ENCODE peak calls at places on chromosomes 7 and 10, in five cellular contexts. One of them, this sample, is unnamed.

GRCh38 chr7:151017953-151018420 is 6.3 kb downstream of the ATG9B start:
- DNase-seq in prostate gland: peak; percentile 41
- DNase-seq in tibial nerve: peak; percentile 63
- DNase-seq in stomach: peak; percentile 70
- DNase-seq in cardiac muscle cell: peak; percentile 57
- DNase-seq in this sample: no peak

GRCh38 chr7:44377681-44378421 is 52.5 kb upstream of the CAMK2B start:
- DNase-seq in prostate gland: no peak
- DNase-seq in tibial nerve: no peak
- DNase-seq in stomach: no peak
- DNase-seq in cardiac muscle cell: no peak
- DNase-seq in this sample: no peak

GRCh38 chr10:17115683-17116082 is 13.9 kb downstream of the CUBN start:
- DNase-seq in prostate gland: no peak
- DNase-seq in tibial nerve: no peak
- DNase-seq in stomach: no peak
- DNase-seq in cardiac muscle cell: peak; percentile 27
- DNase-seq in this sample: no peak

GRCh38 chr10:60414111-60414510 is 24.4 kb upstream of the ANK3 start:
- DNase-seq in prostate gland: no peak
- DNase-seq in tibial nerve: no peak
- DNase-seq in stomach: no peak
- DNase-seq in cardiac muscle cell: peak; percentile 31
- DNase-seq in this sample: no peak

GRCh38 chr7:36521911-36522310 is 132.2 kb downstream of the ANLN start:
- DNase-seq in prostate gland: no peak
- DNase-seq in tibial nerve: no peak
- DNase-seq in stomach: no peak
- DNase-seq in cardiac muscle cell: no peak
- DNase-seq in this sample: no peak

GRCh38 chr10:119233821-119234220 is 26.4 kb downstream of the GRK5 start:
- DNase-seq in prostate gland: no peak
- DNase-seq in tibial nerve: no peak
- DNase-seq in stomach: no peak
- DNase-seq in cardiac muscle cell: peak; percentile 67
- DNase-seq in this sample: no peak

GRCh38 chr10:18683427-18683826 is 24.2 kb downstream of the ARL5B start:
- DNase-seq in prostate gland: no peak
- DNase-seq in tibial nerve: no peak
- DNase-seq in stomach: no peak
- DNase-seq in cardiac muscle cell: peak; percentile 39
- DNase-seq in this sample: no peak

GRCh38 chr10:102413053-102413705 is 5.4 kb downstream of the PSD start:
- DNase-seq in prostate gland: no peak
- DNase-seq in tibial nerve: no peak
- DNase-seq in stomach: no peak
- DNase-seq in cardiac muscle cell: peak; percentile 43
- DNase-seq in this sample: no peak

GRCh38 chr10:3681642-3682554 is 103.1 kb downstream of the KLF6 start:
- DNase-seq in prostate gland: no peak
- DNase-seq in tibial nerve: no peak
- DNase-seq in stomach: no peak
- DNase-seq in cardiac muscle cell: no peak
- DNase-seq in this sample: no peak

GRCh38 chr7:36638586-36639265 is 85.6 kb downstream of the AOAH start:
- DNase-seq in prostate gland: no peak
- DNase-seq in tibial nerve: no peak
- DNase-seq in stomach: no peak
- DNase-seq in cardiac muscle cell: no peak
- DNase-seq in this sample: no peak

GRCh38 chr7:157140118-157140905 is 1.6 kb downstream of the UBE3C start:
- DNase-seq in prostate gland: no peak
- DNase-seq in tibial nerve: no peak
- DNase-seq in stomach: no peak
- DNase-seq in cardiac muscle cell: no peak
- DNase-seq in this sample: no peak

GRCh38 chr7:47085491-47086275 is 496.2 kb downstream of the TNS3 start:
- DNase-seq in prostate gland: no peak
- DNase-seq in tibial nerve: no peak
- DNase-seq in stomach: no peak
- DNase-seq in cardiac muscle cell: no peak
- DNase-seq in this sample: no peak

GRCh38 chr10:34405611-34406462 is 409.3 kb downstream of the PARD3 start:
- DNase-seq in prostate gland: no peak
- DNase-seq in tibial nerve: no peak
- DNase-seq in stomach: no peak
- DNase-seq in cardiac muscle cell: peak; percentile 50
- DNase-seq in this sample: no peak

GRCh38 chr7:28570113-28570969 is 158.0 kb downstream of the CREB5 start:
- DNase-seq in prostate gland: no peak
- DNase-seq in tibial nerve: no peak
- DNase-seq in stomach: no peak
- DNase-seq in cardiac muscle cell: no peak
- DNase-seq in this sample: no peak

GRCh38 chr7:12941512-12941911 is 254.1 kb downstream of the ARL4A start:
- DNase-seq in prostate gland: peak; percentile 84
- DNase-seq in tibial nerve: no peak
- DNase-seq in stomach: no peak
- DNase-seq in cardiac muscle cell: no peak
- DNase-seq in this sample: no peak

GRCh38 chr10:93826355-93826754 is 67.4 kb upstream of the SLC35G1 start:
- DNase-seq in prostate gland: no peak
- DNase-seq in tibial nerve: no peak
- DNase-seq in stomach: no peak
- DNase-seq in cardiac muscle cell: peak; percentile 8
- DNase-seq in this sample: no peak

GRCh38 chr10:14184841-14185500 is 145.8 kb downstream of the FRMD4A start:
- DNase-seq in prostate gland: peak; percentile 51
- DNase-seq in tibial nerve: no peak
- DNase-seq in stomach: no peak
- DNase-seq in cardiac muscle cell: peak; percentile 10
- DNase-seq in this sample: no peak

GRCh38 chr10:25661632-25662031 is 272.4 kb upstream of the MYO3A start:
- DNase-seq in prostate gland: no peak
- DNase-seq in tibial nerve: no peak
- DNase-seq in stomach: no peak
- DNase-seq in cardiac muscle cell: peak; percentile 28
- DNase-seq in this sample: no peak

GRCh38 chr10:79185796-79186374 is 117.1 kb downstream of the ZMIZ1 start:
- DNase-seq in prostate gland: no peak
- DNase-seq in tibial nerve: no peak
- DNase-seq in stomach: no peak
- DNase-seq in cardiac muscle cell: no peak
- DNase-seq in this sample: no peak
- H3K27ac ChIP-seq in prostate gland: peak overlapping the region; percentile 36
- H3K27ac ChIP-seq in tibial nerve: peak overlapping the region; percentile 49
- H3K27ac ChIP-seq in stomach: peak overlapping the region; percentile 67
- H3K27ac ChIP-seq in cardiac muscle cell: peak overlapping the region; percentile 95
- H3K27ac ChIP-seq in this sample: no peak overlapping the region

GRCh38 chr10:130878131-130878530 is 433.4 kb downstream of the TCERG1L start:
- DNase-seq in prostate gland: no peak
- DNase-seq in tibial nerve: no peak
- DNase-seq in stomach: no peak
- DNase-seq in cardiac muscle cell: no peak
- DNase-seq in this sample: no peak

GRCh38 chr10:130873636-130874035 is 437.9 kb downstream of the TCERG1L start:
- DNase-seq in prostate gland: no peak
- DNase-seq in tibial nerve: no peak
- DNase-seq in stomach: no peak
- DNase-seq in cardiac muscle cell: no peak
- DNase-seq in this sample: no peak

GRCh38 chr10:130877131-130877530 is 434.4 kb downstream of the TCERG1L start:
- DNase-seq in prostate gland: no peak
- DNase-seq in tibial nerve: no peak
- DNase-seq in stomach: no peak
- DNase-seq in cardiac muscle cell: no peak
- DNase-seq in this sample: no peak

GRCh38 chr10:130875897-130876472 is 435.5 kb downstream of the TCERG1L start:
- DNase-seq in prostate gland: no peak
- DNase-seq in tibial nerve: no peak
- DNase-seq in stomach: no peak
- DNase-seq in cardiac muscle cell: no peak
- DNase-seq in this sample: no peak

GRCh38 chr10:130875116-130875515 is 436.4 kb downstream of the TCERG1L start:
- DNase-seq in prostate gland: no peak
- DNase-seq in tibial nerve: no peak
- DNase-seq in stomach: no peak
- DNase-seq in cardiac muscle cell: no peak
- DNase-seq in this sample: no peak
- H3K4me3 ChIP-seq in prostate gland: no peak overlapping the region
- H3K4me3 ChIP-seq in tibial nerve: no peak overlapping the region
- H3K4me3 ChIP-seq in stomach: no peak overlapping the region
- H3K4me3 ChIP-seq in cardiac muscle cell: no peak overlapping the region
- H3K4me3 ChIP-seq in this sample: no peak overlapping the region

DNA sequence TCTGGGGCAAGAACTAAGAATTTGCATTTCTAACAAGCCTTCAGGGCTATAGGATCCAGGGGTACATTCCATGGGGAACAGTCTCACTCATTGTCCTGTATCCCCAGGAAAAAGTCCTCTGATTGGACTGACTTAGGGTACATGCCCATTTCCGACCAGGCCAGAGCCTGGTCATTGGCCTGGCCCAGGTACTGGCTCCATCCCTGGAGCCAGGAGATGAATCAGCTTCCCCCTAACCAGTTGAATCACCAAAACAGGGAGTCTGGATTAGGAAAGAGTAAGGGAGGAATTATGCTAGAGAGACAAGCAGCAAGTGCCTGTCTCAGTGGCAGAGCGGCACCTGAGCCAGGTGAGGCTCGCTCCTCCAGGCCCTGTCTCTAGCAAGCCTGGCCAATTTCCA is 137.5 kb downstream of the FGFR2 start:
- DNase-seq in prostate gland: no peak
- DNase-seq in tibial nerve: no peak
- DNase-seq in stomach: no peak
- DNase-seq in cardiac muscle cell: no peak
- DNase-seq in this sample: no peak
- H3K27ac ChIP-seq in prostate gland: no peak overlapping the region
- H3K27ac ChIP-seq in tibial nerve: no peak overlapping the region
- H3K27ac ChIP-seq in stomach: no peak overlapping the region
- H3K27ac ChIP-seq in cardiac muscle cell: no peak overlapping the region
- H3K27ac ChIP-seq in this sample: no peak overlapping the region

GRCh38 chr10:10792681-10793080 is 225.0 kb upstream of the CELF2 start:
- DNase-seq in prostate gland: no peak
- DNase-seq in tibial nerve: no peak
- DNase-seq in stomach: no peak
- DNase-seq in cardiac muscle cell: peak; percentile 93
- DNase-seq in this sample: no peak
- H3K4me3 ChIP-seq in prostate gland: no peak overlapping the region
- H3K4me3 ChIP-seq in tibial nerve: no peak overlapping the region
- H3K4me3 ChIP-seq in stomach: no peak overlapping the region
- H3K4me3 ChIP-seq in cardiac muscle cell: no peak overlapping the region
- H3K4me3 ChIP-seq in this sample: no peak overlapping the region

DNA sequence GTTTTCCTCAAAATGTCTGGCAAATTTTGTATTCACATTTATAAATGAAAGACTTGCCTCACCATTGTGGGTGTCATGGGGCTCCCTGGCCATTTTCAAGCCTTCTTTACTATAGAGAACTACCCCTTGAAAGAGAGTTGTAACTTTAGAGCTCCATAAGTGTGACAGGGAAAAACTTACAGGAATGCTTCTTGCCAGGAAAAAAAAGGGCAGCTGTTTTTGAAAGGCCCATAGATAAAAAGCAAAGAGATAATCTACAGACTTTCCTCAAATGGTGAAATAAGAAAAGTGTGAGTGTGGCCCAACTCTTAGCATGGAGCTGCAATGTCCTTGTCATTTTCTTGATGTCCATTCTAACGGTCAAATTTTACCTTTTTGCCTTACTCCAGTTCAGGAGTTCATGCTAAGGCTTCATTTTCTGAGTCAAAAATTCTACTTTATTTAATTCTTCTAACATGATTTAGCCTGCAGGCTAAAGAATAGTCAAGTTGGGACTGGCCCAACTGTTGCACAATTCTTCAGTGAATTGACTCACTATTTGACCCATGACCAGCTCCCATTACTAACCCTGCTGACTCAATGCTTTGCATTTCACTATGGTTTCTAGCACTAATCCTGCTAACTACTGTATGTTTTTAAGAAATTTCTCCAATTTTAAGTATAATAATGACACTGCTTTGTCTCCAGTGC is 41.2 kb upstream of the SGCE start:
- DNase-seq in prostate gland: no peak
- DNase-seq in tibial nerve: peak; percentile 89
- DNase-seq in stomach: peak; percentile 44
- DNase-seq in cardiac muscle cell: peak; percentile 97
- DNase-seq in this sample: no peak
- H3K27ac ChIP-seq in prostate gland: no peak overlapping the region
- H3K27ac ChIP-seq in tibial nerve: peak overlapping the region; percentile 82
- H3K27ac ChIP-seq in stomach: peak overlapping the region; percentile 46
- H3K27ac ChIP-seq in cardiac muscle cell: no peak overlapping the region
- H3K27ac ChIP-seq in this sample: no peak overlapping the region

GRCh38 chr10:44830022-44830421 is 81.1 kb upstream of the TMEM72 start:
- DNase-seq in prostate gland: no peak
- DNase-seq in tibial nerve: no peak
- DNase-seq in stomach: no peak
- DNase-seq in cardiac muscle cell: peak; percentile 39
- DNase-seq in this sample: no peak
- H3K4me3 ChIP-seq in prostate gland: no peak overlapping the region
- H3K4me3 ChIP-seq in tibial nerve: no peak overlapping the region
- H3K4me3 ChIP-seq in stomach: no peak overlapping the region
- H3K4me3 ChIP-seq in cardiac muscle cell: no peak overlapping the region
- H3K4me3 ChIP-seq in this sample: no peak overlapping the region

DNA sequence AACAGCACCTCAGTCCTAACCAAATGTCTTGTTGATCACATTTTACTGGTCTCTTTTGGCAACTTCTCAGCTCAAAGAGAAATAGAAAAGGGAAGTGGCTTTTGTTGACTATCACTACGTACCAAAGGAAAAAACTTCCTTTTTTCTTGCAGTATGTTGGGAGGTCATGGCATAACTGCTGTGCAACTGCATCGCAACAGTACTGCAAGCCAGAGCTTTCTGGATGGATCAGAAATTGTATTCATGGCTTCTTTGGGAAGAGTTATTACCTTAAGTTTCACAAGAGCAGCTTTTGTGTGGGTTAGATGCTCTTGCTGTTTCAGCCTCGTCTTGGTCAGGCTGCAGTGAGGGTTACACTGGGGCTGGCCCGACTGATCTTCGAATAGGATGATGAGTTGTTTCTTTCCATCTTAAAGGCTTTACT is 153.3 kb downstream of the CELF2 start:
- DNase-seq in prostate gland: no peak
- DNase-seq in tibial nerve: no peak
- DNase-seq in stomach: no peak
- DNase-seq in cardiac muscle cell: no peak
- DNase-seq in this sample: no peak
- H3K27ac ChIP-seq in prostate gland: no peak overlapping the region
- H3K27ac ChIP-seq in tibial nerve: peak overlapping the region; percentile 95
- H3K27ac ChIP-seq in stomach: peak overlapping the region; percentile 73
- H3K27ac ChIP-seq in cardiac muscle cell: no peak overlapping the region
- H3K27ac ChIP-seq in this sample: peak overlapping the region; percentile 83

This sample was measured in esophagus squamous epithelium.